ENCODE peak calls at places on chromosomes 11 and 22, in seven cellular contexts. T, J, M, L, K, R and Q are unnamed samples.

GRCh38 chr11:117010808-117011540 is 87.3 kb downstream of the SIK3 start:
- DNase-seq in J (no peak), T (peak; percentile 85), M (peak; percentile 87), K (no peak), R (no peak), L (no peak), Q (no peak)

GRCh38 chr11:35944503-35945136 is 758 bp downstream of the LDLRAD3 start:
- DNase-seq in L (no peak), J (no peak), M (peak; percentile 26), K (peak; percentile 47), T (no peak), R (no peak), Q (peak; percentile 54)

GRCh38 chr11:82967381-82967780 is 65.8 kb downstream of the DDIAS start:
- DNase-seq in R (no peak), T (no peak), J (no peak), L (no peak), K (no peak), M (no peak), Q (no peak)

GRCh38 chr22:44428941-44429615 is 69.0 kb downstream of the RTL6 start:
- DNase-seq in R (no peak), K (no peak), M (no peak), L (no peak), J (no peak), T (no peak), Q (no peak)

GRCh38 chr22:23557467-23557866 is 22.6 kb downstream of the IGLL1 start:
- DNase-seq in K (no peak), J (peak; percentile 12), R (no peak), T (no peak), L (no peak), M (no peak), Q (no peak)

GRCh38 chr11:104333977-104334376 is 170.0 kb upstream of the PDGFD start:
- DNase-seq in L (no peak), T (peak; percentile 12), M (no peak), K (no peak), R (no peak), J (no peak), Q (no peak)

GRCh38 chr22:19058713-19059451 is 63.3 kb downstream of the DGCR2 start:
- DNase-seq in R (no peak), T (no peak), M (no peak), L (no peak), K (no peak), J (no peak), Q (no peak)

GRCh38 chr11:16925495-16926065 is 88.6 kb downstream of the PLEKHA7 start:
- DNase-seq in M (peak; percentile 71), L (peak; percentile 66), T (peak; percentile 19), R (no peak), K (peak; percentile 72), J (peak; percentile 22), Q (peak; percentile 16)

GRCh38 chr22:37484115-37485005 is 1.8 kb downstream of the MFNG start:
- DNase-seq in K (no peak), T (peak; percentile 97), R (no peak), J (no peak), M (no peak), L (no peak), Q (peak; percentile 78)

GRCh38 chr22:19933328-19934241 is 8.0 kb upstream of the COMT start:
- DNase-seq in T (no peak), M (no peak), J (no peak), K (peak; percentile 68), R (no peak), L (no peak), Q (no peak)